ENCODE peak calls at places on chromosomes 13 and 19, in nine cellular contexts. One of them, this sample, is unnamed. For H3K36me3, the result is how much of the 10 kb centered on the place peaks cover.

GRCh38 chr13:36219883-36220282 is 5.5 kb upstream of the SOHLH2 start:
- DNase-seq in fibroblast of lung: no peak
- DNase-seq in astrocyte: no peak
- DNase-seq in cardiac muscle cell: no peak
- DNase-seq in tibial nerve: no peak
- DNase-seq in neuronal stem cell: no peak
- DNase-seq in small intestine: no peak
- DNase-seq in uterus: no peak
- DNase-seq in bronchial epithelial cell: no peak
- DNase-seq in this sample: no peak

GRCh38 chr19:6967962-6968361 is 53.3 kb downstream of the MBD3L2B start:
- DNase-seq in cardiac muscle cell: no peak
- DNase-seq in astrocyte: no peak
- DNase-seq in bronchial epithelial cell: no peak
- DNase-seq in tibial nerve: no peak
- DNase-seq in uterus: no peak
- DNase-seq in small intestine: no peak
- DNase-seq in fibroblast of lung: no peak
- DNase-seq in neuronal stem cell: no peak
- DNase-seq in this sample: no peak

GRCh38 chr19:51889934-51890333 is 2.2 kb upstream of the ZNF577 start:
- DNase-seq in astrocyte: no peak
- DNase-seq in uterus: no peak
- DNase-seq in neuronal stem cell: no peak
- DNase-seq in small intestine: no peak
- DNase-seq in fibroblast of lung: no peak
- DNase-seq in bronchial epithelial cell: no peak
- DNase-seq in cardiac muscle cell: no peak
- DNase-seq in tibial nerve: no peak
- DNase-seq in this sample: no peak

GRCh38 chr13:46636451-46636850 is 83.5 kb downstream of the LRCH1 start:
- DNase-seq in bronchial epithelial cell: no peak
- DNase-seq in small intestine: no peak
- DNase-seq in tibial nerve: no peak
- DNase-seq in neuronal stem cell: no peak
- DNase-seq in astrocyte: no peak
- DNase-seq in cardiac muscle cell: no peak
- DNase-seq in fibroblast of lung: no peak
- DNase-seq in uterus: no peak
- DNase-seq in this sample: no peak

GRCh38 chr19:31270897-31271568 is 78.2 kb downstream of the TSHZ3 start:
- DNase-seq in tibial nerve: no peak
- DNase-seq in neuronal stem cell: no peak
- DNase-seq in astrocyte: peak
- DNase-seq in small intestine: no peak
- DNase-seq in bronchial epithelial cell: no peak
- DNase-seq in uterus: peak
- DNase-seq in fibroblast of lung: peak
- DNase-seq in cardiac muscle cell: peak
- DNase-seq in this sample: no peak

GRCh38 chr13:79541426-79542049 is 60.6 kb downstream of the NDFIP2 start:
- DNase-seq in astrocyte: peak
- DNase-seq in fibroblast of lung: peak
- DNase-seq in small intestine: peak
- DNase-seq in bronchial epithelial cell: peak
- DNase-seq in neuronal stem cell: peak
- DNase-seq in cardiac muscle cell: peak
- DNase-seq in uterus: no peak
- DNase-seq in tibial nerve: peak
- DNase-seq in this sample: no peak

GRCh38 chr19:24074720-24075119 is 12.3 kb upstream of the ZNF254 start:
- DNase-seq in tibial nerve: no peak
- DNase-seq in cardiac muscle cell: peak
- DNase-seq in neuronal stem cell: no peak
- DNase-seq in fibroblast of lung: peak
- DNase-seq in uterus: no peak
- DNase-seq in bronchial epithelial cell: peak
- DNase-seq in small intestine: no peak
- DNase-seq in astrocyte: peak
- DNase-seq in this sample: no peak

GRCh38 chr13:102707465-102707864 is 12.6 kb upstream of the METTL21C start:
- DNase-seq in fibroblast of lung: peak
- DNase-seq in bronchial epithelial cell: peak
- DNase-seq in uterus: no peak
- DNase-seq in cardiac muscle cell: peak
- DNase-seq in tibial nerve: no peak
- DNase-seq in astrocyte: peak
- DNase-seq in neuronal stem cell: no peak
- DNase-seq in small intestine: no peak
- DNase-seq in this sample: no peak

GRCh38 chr13:90447735-90448103 is 899.8 kb upstream of the MIR17HG start:
- DNase-seq in fibroblast of lung: peak
- DNase-seq in neuronal stem cell: no peak
- DNase-seq in tibial nerve: no peak
- DNase-seq in astrocyte: peak
- DNase-seq in small intestine: no peak
- DNase-seq in bronchial epithelial cell: peak
- DNase-seq in uterus: no peak
- DNase-seq in cardiac muscle cell: peak
- DNase-seq in this sample: no peak

GRCh38 chr19:47120461-47120860 is 6.9 kb upstream of the ZC3H4 start:
- DNase-seq in bronchial epithelial cell: no peak
- DNase-seq in astrocyte: no peak
- DNase-seq in neuronal stem cell: no peak
- DNase-seq in cardiac muscle cell: no peak
- DNase-seq in small intestine: no peak
- DNase-seq in tibial nerve: no peak
- DNase-seq in fibroblast of lung: no peak
- DNase-seq in uterus: no peak
- DNase-seq in this sample: no peak

GRCh38 chr13:98741741-98742435 is 10.6 kb downstream of the SLC15A1 start:
- DNase-seq in fibroblast of lung: no peak
- DNase-seq in small intestine: peak
- DNase-seq in astrocyte: no peak
- DNase-seq in tibial nerve: no peak
- DNase-seq in neuronal stem cell: no peak
- DNase-seq in uterus: no peak
- DNase-seq in cardiac muscle cell: no peak
- DNase-seq in bronchial epithelial cell: no peak
- DNase-seq in this sample: no peak

GRCh38 chr13:113646921-113647340 is 11.1 kb downstream of the ATP4B start:
- DNase-seq in bronchial epithelial cell: no peak
- DNase-seq in tibial nerve: no peak
- DNase-seq in astrocyte: no peak
- DNase-seq in fibroblast of lung: no peak
- DNase-seq in cardiac muscle cell: no peak
- DNase-seq in uterus: peak
- DNase-seq in neuronal stem cell: no peak
- DNase-seq in small intestine: no peak
- DNase-seq in this sample: no peak

GRCh38 chr19:20165971-20166592 is 932 bp upstream of the ZNF486 start:
- DNase-seq in small intestine: no peak
- DNase-seq in astrocyte: no peak
- DNase-seq in cardiac muscle cell: no peak
- DNase-seq in bronchial epithelial cell: peak
- DNase-seq in tibial nerve: no peak
- DNase-seq in neuronal stem cell: no peak
- DNase-seq in uterus: no peak
- DNase-seq in fibroblast of lung: no peak
- DNase-seq in this sample: no peak

GRCh38 chr13:92843549-92843948 is 383.1 kb upstream of the GPC6 start:
- DNase-seq in uterus: no peak
- DNase-seq in neuronal stem cell: no peak
- DNase-seq in tibial nerve: no peak
- DNase-seq in cardiac muscle cell: peak
- DNase-seq in fibroblast of lung: peak
- DNase-seq in bronchial epithelial cell: peak
- DNase-seq in astrocyte: peak
- DNase-seq in small intestine: no peak
- DNase-seq in this sample: no peak

GRCh38 chr19:467554-467953 is 6.7 kb upstream of the SHC2 start:
- DNase-seq in astrocyte: no peak
- DNase-seq in fibroblast of lung: no peak
- DNase-seq in uterus: no peak
- DNase-seq in small intestine: no peak
- DNase-seq in cardiac muscle cell: no peak
- DNase-seq in neuronal stem cell: no peak
- DNase-seq in bronchial epithelial cell: no peak
- DNase-seq in tibial nerve: no peak
- DNase-seq in this sample: no peak

GRCh38 chr13:90068658-90069057 is 1278.8 kb upstream of the MIR17HG start:
- DNase-seq in bronchial epithelial cell: no peak
- DNase-seq in tibial nerve: no peak
- DNase-seq in uterus: no peak
- DNase-seq in cardiac muscle cell: no peak
- DNase-seq in fibroblast of lung: no peak
- DNase-seq in neuronal stem cell: no peak
- DNase-seq in small intestine: no peak
- DNase-seq in astrocyte: no peak
- DNase-seq in this sample: no peak

GRCh38 chr19:11243798-11244169 is 4.4 kb downstream of the ANGPTL8 start:
- DNase-seq in cardiac muscle cell: no peak
- DNase-seq in bronchial epithelial cell: no peak
- DNase-seq in uterus: no peak
- DNase-seq in astrocyte: no peak
- DNase-seq in neuronal stem cell: no peak
- DNase-seq in tibial nerve: no peak
- DNase-seq in small intestine: no peak
- DNase-seq in fibroblast of lung: no peak
- DNase-seq in this sample: no peak
- H3K36me3 ChIP-seq in cardiac muscle cell: under half
- H3K36me3 ChIP-seq in bronchial epithelial cell: under half
- H3K36me3 ChIP-seq in uterus: under half
- H3K36me3 ChIP-seq in astrocyte: under half
- H3K36me3 ChIP-seq in neuronal stem cell: half or more
- H3K36me3 ChIP-seq in tibial nerve: under half
- H3K36me3 ChIP-seq in small intestine: under half
- H3K36me3 ChIP-seq in fibroblast of lung: under half
- H3K36me3 ChIP-seq in this sample: under half

GRCh38 chr13:59425211-59425721 is 738.5 kb downstream of the DIAPH3 start:
- DNase-seq in bronchial epithelial cell: peak
- DNase-seq in uterus: no peak
- DNase-seq in tibial nerve: no peak
- DNase-seq in fibroblast of lung: peak
- DNase-seq in astrocyte: peak
- DNase-seq in small intestine: no peak
- DNase-seq in cardiac muscle cell: peak
- DNase-seq in neuronal stem cell: no peak
- DNase-seq in this sample: no peak
- H3K4me3 ChIP-seq in bronchial epithelial cell: no peak
- H3K4me3 ChIP-seq in uterus: no peak
- H3K4me3 ChIP-seq in tibial nerve: no peak
- H3K4me3 ChIP-seq in fibroblast of lung: no peak
- H3K4me3 ChIP-seq in astrocyte: no peak
- H3K4me3 ChIP-seq in small intestine: no peak
- H3K4me3 ChIP-seq in cardiac muscle cell: no peak
- H3K4me3 ChIP-seq in neuronal stem cell: no peak
- H3K4me3 ChIP-seq in this sample: no peak

GRCh38 chr13:67771106-67771505 is 541.0 kb upstream of the PCDH9 start:
- DNase-seq in fibroblast of lung: no peak
- DNase-seq in small intestine: no peak
- DNase-seq in uterus: no peak
- DNase-seq in astrocyte: no peak
- DNase-seq in tibial nerve: no peak
- DNase-seq in bronchial epithelial cell: no peak
- DNase-seq in neuronal stem cell: no peak
- DNase-seq in cardiac muscle cell: no peak
- DNase-seq in this sample: no peak

GRCh38 chr13:67775359-67775758 is 545.2 kb upstream of the PCDH9 start:
- DNase-seq in astrocyte: no peak
- DNase-seq in neuronal stem cell: no peak
- DNase-seq in tibial nerve: no peak
- DNase-seq in cardiac muscle cell: no peak
- DNase-seq in uterus: no peak
- DNase-seq in bronchial epithelial cell: no peak
- DNase-seq in fibroblast of lung: no peak
- DNase-seq in small intestine: no peak
- DNase-seq in this sample: no peak

GRCh38 chr13:67772807-67773453 is 542.8 kb upstream of the PCDH9 start:
- DNase-seq in uterus: no peak
- DNase-seq in neuronal stem cell: no peak
- DNase-seq in small intestine: no peak
- DNase-seq in bronchial epithelial cell: no peak
- DNase-seq in astrocyte: no peak
- DNase-seq in cardiac muscle cell: no peak
- DNase-seq in fibroblast of lung: no peak
- DNase-seq in tibial nerve: no peak
- DNase-seq in this sample: no peak

GRCh38 chr13:67769063-67769986 is 539.2 kb upstream of the PCDH9 start:
- DNase-seq in astrocyte: no peak
- DNase-seq in bronchial epithelial cell: no peak
- DNase-seq in tibial nerve: no peak
- DNase-seq in small intestine: no peak
- DNase-seq in uterus: no peak
- DNase-seq in neuronal stem cell: no peak
- DNase-seq in cardiac muscle cell: no peak
- DNase-seq in fibroblast of lung: no peak
- DNase-seq in this sample: no peak

DNA sequence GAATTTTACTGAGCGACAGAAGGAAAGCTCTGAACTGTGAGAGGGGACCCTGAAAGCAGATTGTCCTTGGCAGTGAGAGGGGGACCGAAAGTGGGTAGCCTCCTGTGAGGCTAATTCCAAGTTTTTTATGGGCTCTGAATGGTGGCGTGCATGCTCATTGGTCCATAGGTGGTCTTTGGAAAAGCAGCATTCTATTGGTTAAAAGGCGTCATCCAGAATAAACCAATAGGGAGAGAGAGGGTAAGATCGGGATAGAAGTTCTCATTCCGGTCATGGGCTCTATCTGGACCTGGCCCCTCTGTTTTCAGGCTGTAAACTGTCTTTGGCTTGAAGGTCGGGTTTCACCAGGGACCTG is 539.8 kb upstream of the PCDH9 start:
- DNase-seq in tibial nerve: no peak
- DNase-seq in cardiac muscle cell: no peak
- DNase-seq in small intestine: no peak
- DNase-seq in neuronal stem cell: no peak
- DNase-seq in bronchial epithelial cell: no peak
- DNase-seq in astrocyte: no peak
- DNase-seq in uterus: no peak
- DNase-seq in fibroblast of lung: no peak
- DNase-seq in this sample: no peak
- H3K36me3 ChIP-seq in tibial nerve: under half
- H3K36me3 ChIP-seq in cardiac muscle cell: under half
- H3K36me3 ChIP-seq in small intestine: under half
- H3K36me3 ChIP-seq in neuronal stem cell: under half
- H3K36me3 ChIP-seq in bronchial epithelial cell: under half
- H3K36me3 ChIP-seq in astrocyte: under half
- H3K36me3 ChIP-seq in uterus: under half
- H3K36me3 ChIP-seq in fibroblast of lung: under half
- H3K36me3 ChIP-seq in this sample: under half

DNA sequence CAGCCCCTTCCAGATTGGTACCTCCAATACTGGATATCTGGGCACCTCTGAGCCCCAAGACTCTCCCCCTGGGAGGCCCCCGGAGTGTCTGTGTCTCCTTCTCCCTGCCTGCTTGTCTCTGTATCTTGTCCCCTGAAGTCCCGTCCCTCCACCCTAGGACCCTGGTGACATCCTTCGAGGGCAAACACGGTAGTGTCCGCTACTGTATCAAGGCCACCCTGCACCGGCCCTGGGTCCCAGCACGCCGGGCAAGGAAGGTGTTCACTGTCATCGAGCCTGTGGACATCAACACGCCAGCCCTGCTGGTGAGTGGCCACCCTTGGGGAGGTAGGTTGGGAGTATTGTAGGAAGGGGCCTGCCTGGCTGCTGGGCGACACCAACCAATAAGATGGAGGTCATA is 844 bp downstream of the ARRDC2 start:
- DNase-seq in fibroblast of lung: no peak
- DNase-seq in small intestine: no peak
- DNase-seq in astrocyte: no peak
- DNase-seq in cardiac muscle cell: no peak
- DNase-seq in neuronal stem cell: no peak
- DNase-seq in tibial nerve: no peak
- DNase-seq in uterus: no peak
- DNase-seq in bronchial epithelial cell: no peak
- DNase-seq in this sample: no peak
- H3K4me3 ChIP-seq in fibroblast of lung: no peak
- H3K4me3 ChIP-seq in small intestine: peak
- H3K4me3 ChIP-seq in astrocyte: no peak
- H3K4me3 ChIP-seq in cardiac muscle cell: no peak
- H3K4me3 ChIP-seq in neuronal stem cell: no peak
- H3K4me3 ChIP-seq in tibial nerve: peak
- H3K4me3 ChIP-seq in uterus: peak
- H3K4me3 ChIP-seq in bronchial epithelial cell: no peak
- H3K4me3 ChIP-seq in this sample: peak